ENCODE peak calls at places on chromosomes 1 and 21, in seven cellular contexts. K is ACHN; Q is CD8-positive, alpha-beta memory T cell; X is colonic mucosa; Z is A172; S is stimulated activated CD4-positive, alpha-beta T cell treated with anti-CD3 and anti-CD28 coated beads, Interleukin-12 subunit alpha, Interleukin-12 subunit beta, amount 100 ng/mL, for 24 hours; O is aorta. E is an unnamed sample.

GRCh38 chr1:13832100-13832499 is 132.1 kb downstream of the PRDM2 start:
- DNase-seq in Q (no peak), K (no peak), Z (no peak), S (no peak), X (no peak), O (no peak), E (no peak)

GRCh38 chr1:113517346-113517745 is 127.0 kb downstream of the MAGI3 start:
- DNase-seq in O (no peak), K (no peak), Z (no peak), S (no peak), X (no peak), Q (no peak), E (no peak)

GRCh38 chr1:200139661-200140250 is 112.2 kb downstream of the NR5A2 start:
- DNase-seq in K (peak), X (peak), O (no peak), Q (no peak), S (no peak), Z (peak), E (peak)

GRCh38 chr1:9539829-9540550 is 725 bp downstream of the SLC25A33 start:
- DNase-seq in O (peak), Z (peak), S (peak), K (peak), X (peak), Q (peak), E (peak)

GRCh38 chr1:41740630-41741239 is 178.0 kb downstream of the HIVEP3 start:
- DNase-seq in K (no peak), Q (no peak), S (no peak), Z (no peak), O (no peak), X (no peak), E (peak)

GRCh38 chr21:33116669-33117267 is 46.8 kb downstream of the OLIG1 start:
- DNase-seq in O (peak), S (no peak), X (no peak), Q (no peak), K (no peak), Z (no peak), E (no peak)

GRCh38 chr1:172005856-172006255 is 164.6 kb downstream of the DNM3 start:
- DNase-seq in K (no peak), Q (no peak), S (no peak), O (no peak), X (no peak), Z (no peak), E (no peak)

GRCh38 chr21:38910390-38911008 is 104.8 kb downstream of the ETS2 start:
- DNase-seq in X (peak), S (no peak), O (no peak), Z (peak), Q (no peak), K (no peak), E (no peak)

GRCh38 chr1:214524824-214525223 is 26.6 kb downstream of the PTPN14 start:
- DNase-seq in O (no peak), Q (no peak), X (no peak), S (no peak), K (no peak), Z (no peak), E (no peak)

GRCh38 chr1:151635479-151636072 is 23.7 kb downstream of the SNX27 start:
- DNase-seq in Q (no peak), Z (no peak), O (no peak), K (no peak), X (no peak), S (no peak), E (no peak)

GRCh38 chr1:236394905-236395779 is 1.1 kb downstream of the EDARADD start:
- DNase-seq in O (no peak), Z (no peak), X (peak), Q (peak), S (peak), K (peak), E (peak)